ENCODE peak calls at places on chromosome 11, in ten cellular contexts. A, T, H, L, G, E, X, D, S and Y are unnamed samples.

GRCh38 chr11:1639666-1640065 is 10.1 kb downstream of the KRTAP5-5 start:
- DNase-seq in A (no peak), T (no peak), H (no peak), L (peak; percentile 51), G (no peak), E (no peak), X (no peak), D (no peak), S (no peak), Y (no peak)

GRCh38 chr11:31827458-31828206 is 16.5 kb upstream of the PAX6 start:
- DNase-seq in A (no peak), T (no peak), H (no peak), L (no peak), G (no peak), E (no peak), X (peak; percentile 3), D (no peak), S (no peak), Y (no peak)

GRCh38 chr11:132734217-132734616 is 798.1 kb downstream of the OPCML start:
- DNase-seq in A (no peak), T (no peak), H (no peak), L (no peak), G (no peak), E (no peak), X (no peak), D (no peak), S (peak; percentile 39), Y (no peak)

GRCh38 chr11:111331711-111332479 is 33.5 kb downstream of the POU2AF3 start:
- DNase-seq in A (no peak), T (no peak), H (no peak), L (no peak), G (no peak), E (no peak), X (no peak), D (no peak), S (peak; percentile 38), Y (no peak)

GRCh38 chr11:74634537-74634936 is 42.2 kb downstream of the POLD3 start:
- DNase-seq in A (no peak), T (no peak), H (no peak), L (no peak), G (peak; percentile 39), E (peak; percentile 80), X (no peak), D (no peak), S (peak; percentile 69), Y (no peak)

GRCh38 chr11:44767421-44767820 is 40.7 kb downstream of the TSPAN18 start:
- DNase-seq in A (no peak), T (no peak), H (no peak), L (no peak), G (no peak), E (no peak), X (no peak), D (no peak), S (peak; percentile 49), Y (no peak)

GRCh38 chr11:2850366-2850765 is 35.2 kb downstream of the CDKN1C start:
- DNase-seq in A (no peak), T (no peak), H (no peak), L (no peak), G (no peak), E (no peak), X (peak; percentile 62), D (no peak), S (no peak), Y (no peak)

GRCh38 chr11:73142128-73142377 is at the start of gene FCHSD2:
- DNase-seq in A (no peak), T (peak; percentile 80), H (no peak), L (no peak), G (no peak), E (no peak), X (no peak), D (no peak), S (no peak), Y (no peak)

GRCh38 chr11:3894128-3894731 is 38.8 kb downstream of the STIM1 start:
- DNase-seq in A (no peak), T (no peak), H (no peak), L (peak; percentile 92), G (no peak), E (no peak), X (no peak), D (no peak), S (peak; percentile 18), Y (peak; percentile 99)

GRCh38 chr11:1223346-1224108 is 661 bp downstream of the MUC5B start:
- DNase-seq in A (no peak), T (peak; percentile 11), H (no peak), L (peak; percentile 61), G (peak; percentile 41), E (peak; percentile 29), X (no peak), D (no peak), S (no peak), Y (no peak)

GRCh38 chr11:6646631-6647281 is 8.9 kb downstream of the DCHS1 start:
- DNase-seq in A (no peak), T (no peak), H (no peak), L (peak; percentile 88), G (peak; percentile 40), E (no peak), X (no peak), D (no peak), S (peak; percentile 44), Y (peak; percentile 75)

GRCh38 chr11:73833067-73833466 is 43.6 kb downstream of the COA4 start:
- DNase-seq in A (no peak), T (no peak), H (no peak), L (no peak), G (no peak), E (no peak), X (no peak), D (no peak), S (no peak), Y (no peak)

DNA sequence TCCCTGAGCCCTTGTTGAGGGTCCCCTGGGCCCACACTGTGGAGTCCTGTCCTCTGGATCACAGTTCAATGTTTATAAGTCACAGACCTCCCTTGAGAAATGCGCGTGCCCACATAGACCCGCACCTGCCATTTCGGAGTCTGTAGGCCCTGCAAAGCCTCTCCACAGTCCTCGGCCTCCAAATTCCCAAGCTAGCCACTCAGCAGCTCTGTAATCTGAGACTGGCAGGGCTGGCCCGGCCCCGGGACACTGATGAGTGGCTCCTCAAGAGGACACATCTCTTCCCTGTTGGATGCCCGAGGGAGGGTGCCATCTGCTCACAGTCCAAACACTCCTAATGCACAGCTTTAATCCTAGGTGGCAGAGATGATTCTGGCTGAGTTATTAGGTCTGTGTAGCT is 39.1 kb downstream of the B3GAT1 start:
- DNase-seq in A (no peak), T (no peak), H (no peak), L (peak; percentile 69), G (no peak), E (no peak), X (no peak), D (no peak), S (no peak), Y (no peak)
- TF ChIP-seq CTCF in A (no peak), T (no peak), H (no peak), L (no peak), G (no peak), E (no peak), X (no peak), D (no peak), S (no peak), Y (no peak)

DNA sequence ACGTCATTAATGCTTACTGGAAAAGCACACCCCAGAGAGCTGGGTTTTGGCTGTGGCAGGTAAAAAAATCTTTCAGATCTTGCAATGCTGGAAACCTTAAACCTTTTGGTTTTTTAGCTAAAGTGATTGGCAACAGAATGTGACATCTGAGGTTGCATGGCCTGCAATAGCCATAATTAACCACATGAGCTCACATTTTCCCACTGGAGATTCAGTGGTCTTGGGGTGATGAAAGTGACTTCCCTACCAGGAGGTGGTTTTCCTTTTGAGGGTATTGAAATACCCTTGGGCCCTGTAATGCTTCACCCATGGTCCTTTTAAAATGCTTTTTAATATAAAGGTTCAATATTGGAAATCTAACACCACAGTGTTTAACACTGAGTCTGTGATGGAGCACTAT is 192.8 kb downstream of the WNT11 start:
- DNase-seq in A (no peak), T (no peak), H (no peak), L (no peak), G (no peak), E (no peak), X (no peak), D (no peak), S (no peak), Y (no peak)
- TF ChIP-seq CTCF in A (no peak), T (no peak), H (no peak), L (no peak), G (no peak), E (no peak), X (no peak), D (no peak), S (no peak), Y (no peak)

DNA sequence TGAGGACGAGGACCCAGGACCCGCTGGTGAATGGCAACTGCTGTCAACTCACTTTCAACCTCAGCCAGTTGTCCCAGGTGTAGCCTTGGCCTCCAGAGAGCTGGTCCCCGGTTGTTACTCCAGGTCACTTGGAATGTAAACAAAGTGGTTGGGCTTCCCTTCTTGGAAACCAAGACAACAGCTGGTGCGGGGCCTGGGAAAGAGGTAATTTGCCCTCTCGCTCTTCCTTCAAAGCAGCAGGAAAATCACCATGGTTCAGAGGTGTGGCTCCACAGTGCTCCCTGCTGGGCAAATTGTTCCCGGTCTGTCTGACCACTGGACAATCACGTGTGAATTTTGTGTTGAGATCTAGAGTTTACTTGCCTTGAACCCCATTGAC is 15.0 kb downstream of the SLC1A2 start:
- DNase-seq in A (peak; percentile 30), T (peak; percentile 32), H (no peak), L (no peak), G (peak; percentile 53), E (peak; percentile 54), X (peak; percentile 48), D (no peak), S (peak; percentile 51), Y (peak; percentile 21)
- TF ChIP-seq CTCF in A (peak; percentile 80), T (peak; percentile 38), H (no peak), L (no peak), G (peak; percentile 36), E (peak; percentile 72), X (peak; percentile 54), D (no peak), S (peak; percentile 60), Y (peak; percentile 57)

GRCh38 chr11:78929906-78930220 is 355.2 kb upstream of the NARS2 start:
- DNase-seq in A (no peak), T (no peak), H (no peak), L (no peak), G (no peak), E (no peak), X (no peak), D (no peak), S (no peak), Y (no peak)
- TF ChIP-seq CTCF in A (no peak), T (no peak), H (no peak), L (no peak), G (no peak), E (no peak), X (no peak), D (no peak), S (no peak), Y (no peak)